ENCODE peak calls at places on chromosomes 13 and 19, in six cellular contexts. X, J, U, B, W and G are unnamed samples.
A peak's percentile ranks its signal among the peaks of the same experiment; 100 is the strongest.

GRCh38 chr13:94239135-94239534 is 240.3 kb downstream of the DCT start:
- DNase-seq in X (no peak), J (no peak), U (no peak), B (no peak), W (no peak), G (no peak)

GRCh38 chr13:35925669-35926068 is 205.5 kb downstream of the DCLK1 start:
- DNase-seq in X (no peak), J (no peak), U (no peak), B (no peak), W (no peak), G (no peak)

GRCh38 chr13:21741396-21741795 is 70.5 kb downstream of the FGF9 start:
- DNase-seq in X (no peak), J (no peak), U (no peak), B (no peak), W (no peak), G (no peak)

GRCh38 chr13:62906896-62907295 is 1491.2 kb upstream of the PCDH20 start:
- DNase-seq in X (no peak), J (no peak), U (no peak), B (no peak), W (no peak), G (no peak)

GRCh38 chr19:3250675-3251074 is 26.2 kb downstream of the CELF5 start:
- DNase-seq in X (peak; percentile 52), J (no peak), U (no peak), B (peak; percentile 26), W (no peak), G (no peak)

GRCh38 chr19:40257096-40257517 is 28.0 kb downstream of the AKT2 start:
- DNase-seq in X (no peak), J (no peak), U (no peak), B (peak; percentile 39), W (no peak), G (no peak)

GRCh38 chr19:3324405-3324856 is 42.0 kb upstream of the NFIC start:
- DNase-seq in X (peak; percentile 79), J (no peak), U (peak; percentile 55), B (peak; percentile 73), W (no peak), G (peak; percentile 72)

GRCh38 chr13:102667911-102668310 is 26.9 kb downstream of the METTL21C start:
- DNase-seq in X (no peak), J (no peak), U (no peak), B (no peak), W (no peak), G (no peak)

GRCh38 chr19:13872695-13873389 is 4.1 kb upstream of the NANOS3 start:
- DNase-seq in X (peak; percentile 55), J (peak; percentile 71), U (no peak), B (no peak), W (peak; percentile 70), G (no peak)

GRCh38 chr13:40496035-40496810 is 170.2 kb downstream of the FOXO1 start:
- DNase-seq in X (no peak), J (no peak), U (no peak), B (no peak), W (no peak), G (no peak)

GRCh38 chr19:5287066-5287465 is 53.5 kb downstream of the PTPRS start:
- DNase-seq in X (no peak), J (no peak), U (no peak), B (no peak), W (no peak), G (no peak)

GRCh38 chr19:13995017-13995728 is 10.9 kb downstream of the RFX1 start:
- DNase-seq in X (no peak), J (no peak), U (no peak), B (peak; percentile 81), W (no peak), G (no peak)

GRCh38 chr13:30872685-30873443 is 33.2 kb upstream of the MEDAG start:
- DNase-seq in X (no peak), J (no peak), U (no peak), B (no peak), W (no peak), G (peak; percentile 43)

GRCh38 chr19:11140896-11141295 is 14.7 kb downstream of the SPC24 start:
- DNase-seq in X (no peak), J (no peak), U (no peak), B (no peak), W (no peak), G (no peak)

GRCh38 chr13:23752111-23753001 is 136.8 kb downstream of the MIPEP start:
- DNase-seq in X (no peak), J (no peak), U (no peak), B (no peak), W (no peak), G (no peak)

GRCh38 chr19:2584002-2584401 is 108.1 kb downstream of the GADD45B start:
- DNase-seq in X (no peak), J (no peak), U (no peak), B (no peak), W (no peak), G (no peak)

GRCh38 chr13:93230466-93230865 is 3.9 kb downstream of the GPC6 start:
- DNase-seq in X (no peak), J (no peak), U (no peak), B (no peak), W (no peak), G (no peak)

GRCh38 chr13:34777914-34778303 is 164.2 kb upstream of the NBEA start:
- DNase-seq in X (no peak), J (no peak), U (no peak), B (no peak), W (no peak), G (no peak)

GRCh38 chr19:50392759-50393158 is 8.6 kb downstream of the POLD1 start:
- DNase-seq in X (no peak), J (no peak), U (no peak), B (no peak), W (no peak), G (no peak)

GRCh38 chr13:97496511-97496910 is 62.5 kb downstream of the RAP2A start:
- DNase-seq in X (no peak), J (no peak), U (no peak), B (no peak), W (no peak), G (no peak)

GRCh38 chr19:40721140-40721486 is 4.2 kb downstream of the ITPKC start:
- DNase-seq in X (no peak), J (no peak), U (no peak), B (no peak), W (no peak), G (no peak)

GRCh38 chr19:5048727-5049553 is 80.0 kb downstream of the KDM4B start:
- DNase-seq in X (no peak), J (peak; percentile 65), U (no peak), B (no peak), W (no peak), G (no peak)

GRCh38 chr19:8615813-8616596 is 5.5 kb upstream of the ADAMTS10 start:
- DNase-seq in X (peak; percentile 69), J (no peak), U (peak; percentile 36), B (peak; percentile 29), W (peak; percentile 60), G (peak; percentile 37)

GRCh38 chr19:48632692-48633147 is 4.5 kb downstream of the DBP start:
- DNase-seq in X (no peak), J (no peak), U (no peak), B (no peak), W (no peak), G (no peak)
- TF ChIP-seq CTCF in X (no peak), J (no peak), U (no peak), B (no peak), W (no peak), G (no peak)

DNA sequence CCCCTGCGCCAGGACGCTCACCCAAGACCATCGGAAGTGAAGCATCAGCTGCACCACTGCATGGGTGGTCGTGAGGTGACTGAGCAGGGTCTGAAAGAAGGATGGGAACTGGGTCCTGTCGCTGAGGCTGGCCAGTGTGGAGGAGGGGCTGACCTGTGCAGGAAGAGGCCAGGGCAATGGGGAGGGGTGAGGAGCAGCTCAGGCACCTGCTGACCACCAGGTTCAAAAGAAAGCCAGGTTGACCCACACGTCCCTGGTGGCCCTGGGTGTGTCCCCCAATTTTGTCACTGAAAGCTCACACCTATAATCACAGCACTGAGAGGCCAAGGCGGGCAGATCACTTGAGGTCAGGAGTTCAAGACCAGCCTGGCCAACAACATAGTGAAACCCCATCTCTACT is 13.7 kb upstream of the ZSCAN1 start:
- DNase-seq in X (no peak), J (no peak), U (no peak), B (no peak), W (no peak), G (no peak)
- H3K9me3 ChIP-seq in X (no peaks in the 10 kb centered on the region), J (peaks cover 88% of the 10 kb centered on the region), U (no peaks in the 10 kb centered on the region), B (peaks cover 15% of the 10 kb centered on the region), W (no peaks in the 10 kb centered on the region), G (no peaks in the 10 kb centered on the region)

GRCh38 chr19:843180-843835 is 2.5 kb downstream of the PRTN3 start:
- DNase-seq in X (no peak), J (no peak), U (no peak), B (no peak), W (peak; percentile 71), G (no peak)
- TF ChIP-seq CTCF in X (no peak), J (no peak), U (peak; percentile 14), B (peak; percentile 23), W (no peak), G (peak; percentile 2)

DNA sequence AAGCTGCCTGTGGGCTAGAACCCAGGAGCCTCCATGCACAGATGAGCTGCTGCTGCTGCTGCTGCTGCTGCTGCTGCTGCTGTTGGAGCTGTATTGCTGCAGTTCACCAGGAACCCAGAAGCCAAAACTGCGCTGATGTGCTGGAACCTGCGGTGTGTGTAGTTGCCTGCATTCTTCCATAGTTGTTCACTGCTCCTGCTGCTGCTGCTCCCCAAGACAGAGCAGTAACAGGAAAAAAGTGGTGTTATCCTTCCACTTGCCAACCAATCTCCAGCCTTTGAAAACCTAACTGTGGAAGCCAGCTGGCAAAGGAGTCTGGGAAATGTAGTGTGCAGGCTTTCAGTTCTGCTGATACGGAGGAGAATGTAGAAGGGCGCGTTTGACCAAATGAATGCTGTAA is 37.9 kb downstream of the ARHGAP35 start:
- DNase-seq in X (no peak), J (no peak), U (no peak), B (no peak), W (peak; percentile 21), G (no peak)
- H3K9me3 ChIP-seq in X (no peaks in the 10 kb centered on the region), J (no peaks in the 10 kb centered on the region), U (no peaks in the 10 kb centered on the region), B (no peaks in the 10 kb centered on the region), W (no peaks in the 10 kb centered on the region), G (no peaks in the 10 kb centered on the region)

GRCh38 chr19:33508009-33508408 is 13.6 kb downstream of the PEPD start:
- DNase-seq in X (no peak), J (no peak), U (no peak), B (no peak), W (no peak), G (no peak)
- TF ChIP-seq CTCF in X (no peak), J (no peak), U (no peak), B (no peak), W (no peak), G (no peak)

GRCh38 chr19:37537391-37537947 is 30.7 kb downstream of the ZNF793 start:
- DNase-seq in X (no peak), J (no peak), U (no peak), B (no peak), W (no peak), G (no peak)
- H3K9me3 ChIP-seq in X (peaks cover 50% of the 10 kb centered on the region), J (peaks cover 89% of the 10 kb centered on the region), U (peaks cover 93% of the 10 kb centered on the region), B (peaks cover 71% of the 10 kb centered on the region), W (peaks cover 12% of the 10 kb centered on the region), G (no peaks in the 10 kb centered on the region)

GRCh38 chr13:56317839-56318238 is 822.9 kb upstream of the PRR20A start:
- DNase-seq in X (no peak), J (no peak), U (no peak), B (no peak), W (peak; percentile 51), G (peak; percentile 15)
- TF ChIP-seq CTCF in X (no peak), J (no peak), U (no peak), B (no peak), W (no peak), G (no peak)